ENCODE peak calls at places on chromosomes 11 and 22, in seven cellular contexts. One of them, this sample, is unnamed.

GRCh38 chr11:2837096-2837601 is 48.4 kb downstream of the CDKN1C start:
- DNase-seq in mesendoderm: peak
- DNase-seq in IMR-90: peak
- DNase-seq in mesenchymal stem cell: peak
- DNase-seq in neuronal stem cell: peak
- DNase-seq in H9: peak
- DNase-seq in H1: no peak
- DNase-seq in this sample: peak

GRCh38 chr11:25734592-25735211 is 597.2 kb upstream of the ANO3 start:
- DNase-seq in H9: no peak
- DNase-seq in H1: no peak
- DNase-seq in neuronal stem cell: peak
- DNase-seq in mesendoderm: peak
- DNase-seq in IMR-90: peak
- DNase-seq in mesenchymal stem cell: peak
- DNase-seq in this sample: peak

GRCh38 chr22:27866136-27867091 is 52.6 kb downstream of the PITPNB start:
- DNase-seq in neuronal stem cell: no peak
- DNase-seq in IMR-90: peak
- DNase-seq in mesendoderm: no peak
- DNase-seq in H1: no peak
- DNase-seq in mesenchymal stem cell: peak
- DNase-seq in H9: no peak
- DNase-seq in this sample: no peak

GRCh38 chr11:26134053-26134452 is 197.9 kb upstream of the ANO3 start:
- DNase-seq in neuronal stem cell: no peak
- DNase-seq in IMR-90: no peak
- DNase-seq in mesendoderm: no peak
- DNase-seq in H1: no peak
- DNase-seq in H9: no peak
- DNase-seq in mesenchymal stem cell: no peak
- DNase-seq in this sample: no peak

GRCh38 chr22:49975543-49976389 is 15.2 kb downstream of the PIM3 start:
- DNase-seq in mesendoderm: peak
- DNase-seq in H1: peak
- DNase-seq in IMR-90: no peak
- DNase-seq in neuronal stem cell: no peak
- DNase-seq in mesenchymal stem cell: no peak
- DNase-seq in H9: peak
- DNase-seq in this sample: no peak

GRCh38 chr22:37017356-37017755 is 1.9 kb downstream of the TST start:
- DNase-seq in IMR-90: no peak
- DNase-seq in mesenchymal stem cell: no peak
- DNase-seq in H1: no peak
- DNase-seq in mesendoderm: no peak
- DNase-seq in neuronal stem cell: no peak
- DNase-seq in H9: no peak
- DNase-seq in this sample: no peak

GRCh38 chr11:102154806-102155205 is 44.6 kb downstream of the YAP1 start:
- DNase-seq in mesenchymal stem cell: peak
- DNase-seq in H9: no peak
- DNase-seq in mesendoderm: no peak
- DNase-seq in H1: no peak
- DNase-seq in IMR-90: no peak
- DNase-seq in neuronal stem cell: no peak
- DNase-seq in this sample: no peak

GRCh38 chr22:36012332-36012731 is 16.3 kb downstream of the RBFOX2 start:
- DNase-seq in neuronal stem cell: no peak
- DNase-seq in mesendoderm: no peak
- DNase-seq in H9: no peak
- DNase-seq in mesenchymal stem cell: no peak
- DNase-seq in H1: no peak
- DNase-seq in IMR-90: peak
- DNase-seq in this sample: no peak

GRCh38 chr11:32960553-32961164 is 55.0 kb upstream of the DEPDC7 start:
- DNase-seq in IMR-90: peak
- DNase-seq in neuronal stem cell: peak
- DNase-seq in mesendoderm: peak
- DNase-seq in H1: no peak
- DNase-seq in H9: no peak
- DNase-seq in mesenchymal stem cell: peak
- DNase-seq in this sample: peak

GRCh38 chr11:69342588-69343330 is 48.8 kb downstream of the MYEOV start:
- DNase-seq in H1: no peak
- DNase-seq in IMR-90: no peak
- DNase-seq in mesenchymal stem cell: no peak
- DNase-seq in H9: no peak
- DNase-seq in mesendoderm: no peak
- DNase-seq in neuronal stem cell: no peak
- DNase-seq in this sample: no peak

GRCh38 chr22:35688913-35689675 is 28.6 kb upstream of the APOL5 start:
- DNase-seq in mesenchymal stem cell: no peak
- DNase-seq in mesendoderm: no peak
- DNase-seq in H9: no peak
- DNase-seq in H1: peak
- DNase-seq in IMR-90: peak
- DNase-seq in neuronal stem cell: no peak
- DNase-seq in this sample: no peak

GRCh38 chr22:38953577-38954413 is 3.6 kb upstream of the APOBEC3A start:
- DNase-seq in IMR-90: no peak
- DNase-seq in H1: no peak
- DNase-seq in mesendoderm: no peak
- DNase-seq in neuronal stem cell: no peak
- DNase-seq in mesenchymal stem cell: peak
- DNase-seq in H9: no peak
- DNase-seq in this sample: peak

GRCh38 chr11:61694971-61695706 is 14.9 kb downstream of the DAGLA start:
- DNase-seq in mesenchymal stem cell: no peak
- DNase-seq in IMR-90: no peak
- DNase-seq in mesendoderm: peak
- DNase-seq in H9: peak
- DNase-seq in H1: no peak
- DNase-seq in neuronal stem cell: no peak
- DNase-seq in this sample: peak

GRCh38 chr22:18056802-18057474 is 20.9 kb upstream of the PEX26 start:
- DNase-seq in H9: no peak
- DNase-seq in H1: no peak
- DNase-seq in IMR-90: no peak
- DNase-seq in mesendoderm: no peak
- DNase-seq in neuronal stem cell: no peak
- DNase-seq in mesenchymal stem cell: no peak
- DNase-seq in this sample: no peak

GRCh38 chr11:79237676-79238075 is 203.2 kb downstream of the TENM4 start:
- DNase-seq in H1: no peak
- DNase-seq in IMR-90: peak
- DNase-seq in mesenchymal stem cell: peak
- DNase-seq in neuronal stem cell: no peak
- DNase-seq in H9: no peak
- DNase-seq in mesendoderm: no peak
- DNase-seq in this sample: no peak

GRCh38 chr22:30865656-30866055 is 102.9 kb downstream of the MORC2 start:
- DNase-seq in H9: peak
- DNase-seq in neuronal stem cell: no peak
- DNase-seq in H1: peak
- DNase-seq in IMR-90: no peak
- DNase-seq in mesendoderm: no peak
- DNase-seq in mesenchymal stem cell: no peak
- DNase-seq in this sample: no peak

GRCh38 chr11:18236664-18237356 is at the start of gene SAA4:
- DNase-seq in H9: no peak
- DNase-seq in H1: no peak
- DNase-seq in IMR-90: no peak
- DNase-seq in neuronal stem cell: no peak
- DNase-seq in mesenchymal stem cell: no peak
- DNase-seq in mesendoderm: no peak
- DNase-seq in this sample: no peak

GRCh38 chr11:74418509-74418895 is 20.3 kb upstream of the PGM2L1 start:
- DNase-seq in IMR-90: peak
- DNase-seq in neuronal stem cell: no peak
- DNase-seq in mesendoderm: no peak
- DNase-seq in mesenchymal stem cell: peak
- DNase-seq in H9: no peak
- DNase-seq in H1: no peak
- DNase-seq in this sample: peak

DNA sequence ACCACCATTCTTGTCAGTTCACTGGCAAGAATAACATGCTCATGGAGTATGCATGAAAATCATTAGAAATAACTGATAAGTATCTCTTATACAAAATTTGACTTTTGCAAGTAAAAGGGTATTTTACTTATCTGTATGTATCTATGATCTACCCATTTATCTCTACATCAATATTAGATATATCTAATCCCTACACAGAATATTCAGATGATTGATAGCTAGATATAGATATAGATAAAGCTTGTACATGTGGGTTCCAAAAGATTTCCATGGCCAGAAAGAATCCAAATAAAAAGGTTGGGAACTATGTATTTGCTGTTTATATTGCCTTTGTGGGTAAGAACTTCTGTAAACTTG is 185.5 kb downstream of the MAML2 start:
- DNase-seq in neuronal stem cell: no peak
- DNase-seq in H9: no peak
- DNase-seq in mesenchymal stem cell: no peak
- DNase-seq in H1: no peak
- DNase-seq in IMR-90: no peak
- DNase-seq in mesendoderm: no peak
- DNase-seq in this sample: no peak
- H2BK5ac ChIP-seq in neuronal stem cell: no peak
- H2BK5ac ChIP-seq in H9: no peak
- H2BK5ac ChIP-seq in mesenchymal stem cell: no peak
- H2BK5ac ChIP-seq in H1: no peak
- H2BK5ac ChIP-seq in IMR-90: peak
- H2BK5ac ChIP-seq in mesendoderm: no peak
- H2BK5ac ChIP-seq in this sample: no peak

DNA sequence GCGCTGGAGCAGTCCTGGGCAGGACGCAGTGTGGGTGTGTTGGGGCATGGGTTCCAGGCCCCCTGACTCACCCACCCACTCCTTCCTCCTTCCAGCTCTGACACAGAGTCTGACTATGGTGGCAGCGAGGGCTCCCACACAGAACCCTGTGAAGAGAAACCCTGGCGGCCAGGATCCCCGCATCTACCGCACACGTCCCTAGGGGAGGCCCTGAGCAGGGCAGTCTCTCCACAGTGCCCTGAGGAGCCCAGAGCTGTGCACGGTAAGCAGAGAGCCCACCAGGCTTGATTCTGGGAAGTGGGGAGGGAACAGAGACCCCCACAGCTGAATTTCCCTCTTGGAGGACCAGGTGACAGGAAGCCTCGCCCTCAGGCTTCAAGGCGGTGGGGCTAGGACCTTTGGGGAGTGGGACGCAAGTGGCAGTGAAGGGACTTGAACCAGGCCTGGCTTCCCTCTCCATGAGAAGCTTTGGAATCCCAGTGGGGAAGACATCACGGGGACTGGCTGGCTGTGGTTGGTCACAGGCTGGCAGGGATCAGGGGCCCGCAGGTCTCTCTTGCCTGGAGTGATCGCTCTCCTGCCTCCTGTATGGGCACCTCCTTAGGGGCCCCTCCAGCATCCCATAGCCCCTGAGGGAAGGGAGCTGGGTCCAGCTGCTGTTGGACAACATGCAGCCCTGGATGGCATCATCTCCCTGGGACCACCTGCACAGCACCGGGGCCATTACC is 96.4 kb upstream of the PARVA start:
- DNase-seq in neuronal stem cell: no peak
- DNase-seq in H1: peak
- DNase-seq in IMR-90: peak
- DNase-seq in H9: peak
- DNase-seq in mesendoderm: no peak
- DNase-seq in mesenchymal stem cell: no peak
- DNase-seq in this sample: no peak
- H2BK5ac ChIP-seq in neuronal stem cell: no peak
- H2BK5ac ChIP-seq in H1: no peak
- H2BK5ac ChIP-seq in IMR-90: peak
- H2BK5ac ChIP-seq in H9: no peak
- H2BK5ac ChIP-seq in mesendoderm: no peak
- H2BK5ac ChIP-seq in mesenchymal stem cell: peak
- H2BK5ac ChIP-seq in this sample: no peak

GRCh38 chr11:43680521-43681505 is at the start of gene HSD17B12:
- DNase-seq in neuronal stem cell: peak
- DNase-seq in mesendoderm: peak
- DNase-seq in H9: peak
- DNase-seq in mesenchymal stem cell: peak
- DNase-seq in H1: peak
- DNase-seq in IMR-90: peak
- DNase-seq in this sample: peak
- H2BK5ac ChIP-seq in neuronal stem cell: peak
- H2BK5ac ChIP-seq in mesendoderm: peak
- H2BK5ac ChIP-seq in H9: peak
- H2BK5ac ChIP-seq in mesenchymal stem cell: no peak
- H2BK5ac ChIP-seq in H1: peak
- H2BK5ac ChIP-seq in IMR-90: peak
- H2BK5ac ChIP-seq in this sample: peak

GRCh38 chr11:115550291-115551059 is 46.3 kb upstream of the CADM1 start:
- DNase-seq in H9: no peak
- DNase-seq in mesendoderm: no peak
- DNase-seq in H1: no peak
- DNase-seq in IMR-90: no peak
- DNase-seq in neuronal stem cell: no peak
- DNase-seq in mesenchymal stem cell: no peak
- DNase-seq in this sample: no peak

GRCh38 chr11:115552773-115553438 is 48.7 kb upstream of the CADM1 start:
- DNase-seq in H1: no peak
- DNase-seq in mesendoderm: no peak
- DNase-seq in mesenchymal stem cell: no peak
- DNase-seq in IMR-90: no peak
- DNase-seq in neuronal stem cell: no peak
- DNase-seq in H9: no peak
- DNase-seq in this sample: no peak

GRCh38 chr11:115545811-115546210 is 41.6 kb upstream of the CADM1 start:
- DNase-seq in mesendoderm: no peak
- DNase-seq in IMR-90: no peak
- DNase-seq in H1: no peak
- DNase-seq in neuronal stem cell: no peak
- DNase-seq in mesenchymal stem cell: no peak
- DNase-seq in H9: no peak
- DNase-seq in this sample: no peak

GRCh38 chr11:115552151-115552550 is 47.9 kb upstream of the CADM1 start:
- DNase-seq in mesendoderm: no peak
- DNase-seq in H1: no peak
- DNase-seq in IMR-90: no peak
- DNase-seq in mesenchymal stem cell: no peak
- DNase-seq in H9: no peak
- DNase-seq in neuronal stem cell: no peak
- DNase-seq in this sample: no peak

DNA sequence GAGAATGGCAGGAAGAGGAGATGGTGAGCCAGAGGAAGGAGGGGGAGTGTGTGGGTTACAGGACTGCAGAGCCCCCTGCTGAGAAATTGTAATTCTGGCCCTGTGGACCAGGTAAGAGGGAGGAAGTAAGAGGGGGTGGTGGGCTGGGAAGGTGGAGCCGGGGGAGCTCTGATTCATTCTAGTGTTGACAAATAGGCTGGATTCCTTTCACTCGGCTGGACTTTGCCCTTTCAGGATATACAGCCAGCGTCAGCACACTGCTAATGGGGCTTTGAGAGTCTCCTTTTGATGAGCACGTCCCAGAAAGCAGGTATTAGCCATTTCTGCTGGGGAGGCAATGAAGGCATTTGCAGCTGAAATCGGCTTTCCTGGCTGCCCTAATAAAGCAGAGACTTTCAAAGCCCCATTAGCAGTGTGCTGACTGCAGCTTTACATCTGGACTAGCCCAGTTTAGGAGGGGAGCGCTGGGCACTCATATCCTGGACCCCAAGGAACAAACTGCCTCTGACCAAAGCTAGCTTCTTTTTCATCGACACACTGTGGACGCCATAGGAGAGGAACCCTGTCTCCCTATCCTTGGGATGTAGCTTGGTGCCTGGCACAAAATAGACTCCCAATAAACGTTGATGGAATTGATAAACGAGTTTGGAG is 44.8 kb upstream of the CADM1 start:
- DNase-seq in neuronal stem cell: no peak
- DNase-seq in H1: peak
- DNase-seq in mesendoderm: peak
- DNase-seq in IMR-90: no peak
- DNase-seq in H9: peak
- DNase-seq in mesenchymal stem cell: no peak
- DNase-seq in this sample: no peak
- H2BK5ac ChIP-seq in neuronal stem cell: no peak
- H2BK5ac ChIP-seq in H1: peak
- H2BK5ac ChIP-seq in mesendoderm: no peak
- H2BK5ac ChIP-seq in IMR-90: no peak
- H2BK5ac ChIP-seq in H9: no peak
- H2BK5ac ChIP-seq in mesenchymal stem cell: no peak
- H2BK5ac ChIP-seq in this sample: no peak